ENCODE peak calls at places on chromosome 4, in seven cellular contexts. One of them, this sample, is unnamed.

GRCh38 chr4:189547537-189547936 is 393.1 kb upstream of the FRG1 start:
- DNase-seq in transverse colon: no peak
- DNase-seq in Peyer's patch: no peak
- DNase-seq in thyroid gland: no peak
- DNase-seq in heart left ventricle: no peak
- DNase-seq in tibial nerve: no peak
- DNase-seq in stomach: no peak
- DNase-seq in this sample: no peak

GRCh38 chr4:57764840-57765239 is 654.7 kb upstream of the IGFBP7 start:
- DNase-seq in transverse colon: no peak
- DNase-seq in Peyer's patch: no peak
- DNase-seq in thyroid gland: no peak
- DNase-seq in heart left ventricle: no peak
- DNase-seq in tibial nerve: no peak
- DNase-seq in stomach: no peak
- DNase-seq in this sample: no peak

GRCh38 chr4:185740471-185740873 is 71.5 kb downstream of the SORBS2 start:
- DNase-seq in transverse colon: no peak
- DNase-seq in Peyer's patch: no peak
- DNase-seq in thyroid gland: no peak
- DNase-seq in heart left ventricle: no peak
- DNase-seq in tibial nerve: no peak
- DNase-seq in stomach: no peak
- DNase-seq in this sample: no peak

GRCh38 chr4:173121044-173121685 is 47.4 kb upstream of the GALNT7 start:
- DNase-seq in transverse colon: peak; percentile 48
- DNase-seq in Peyer's patch: no peak
- DNase-seq in thyroid gland: peak; percentile 9
- DNase-seq in heart left ventricle: no peak
- DNase-seq in tibial nerve: no peak
- DNase-seq in stomach: peak; percentile 40
- DNase-seq in this sample: peak; percentile 47

GRCh38 chr4:109764376-109764775 is 34.5 kb upstream of the PLA2G12A start:
- DNase-seq in transverse colon: no peak
- DNase-seq in Peyer's patch: no peak
- DNase-seq in thyroid gland: no peak
- DNase-seq in heart left ventricle: no peak
- DNase-seq in tibial nerve: no peak
- DNase-seq in stomach: no peak
- DNase-seq in this sample: peak; percentile 33

GRCh38 chr4:183905593-183906485 is 732 bp downstream of the STOX2 start:
- DNase-seq in transverse colon: peak; percentile 37
- DNase-seq in Peyer's patch: no peak
- DNase-seq in thyroid gland: peak; percentile 58
- DNase-seq in heart left ventricle: peak; percentile 56
- DNase-seq in tibial nerve: no peak
- DNase-seq in stomach: peak; percentile 45
- DNase-seq in this sample: peak; percentile 66

GRCh38 chr4:145939856-145940255 is 1.2 kb upstream of the ZNF827 start:
- DNase-seq in transverse colon: no peak
- DNase-seq in Peyer's patch: no peak
- DNase-seq in thyroid gland: no peak
- DNase-seq in heart left ventricle: no peak
- DNase-seq in tibial nerve: no peak
- DNase-seq in stomach: no peak
- DNase-seq in this sample: no peak

GRCh38 chr4:42596918-42597317 is 60.0 kb downstream of the ATP8A1 start:
- DNase-seq in transverse colon: no peak
- DNase-seq in Peyer's patch: no peak
- DNase-seq in thyroid gland: no peak
- DNase-seq in heart left ventricle: no peak
- DNase-seq in tibial nerve: no peak
- DNase-seq in stomach: no peak
- DNase-seq in this sample: no peak

GRCh38 chr4:89303177-89303576 is 4.4 kb downstream of the GPRIN3 start:
- DNase-seq in transverse colon: peak; percentile 52
- DNase-seq in Peyer's patch: no peak
- DNase-seq in thyroid gland: no peak
- DNase-seq in heart left ventricle: peak; percentile 33
- DNase-seq in tibial nerve: no peak
- DNase-seq in stomach: no peak
- DNase-seq in this sample: peak; percentile 53

DNA sequence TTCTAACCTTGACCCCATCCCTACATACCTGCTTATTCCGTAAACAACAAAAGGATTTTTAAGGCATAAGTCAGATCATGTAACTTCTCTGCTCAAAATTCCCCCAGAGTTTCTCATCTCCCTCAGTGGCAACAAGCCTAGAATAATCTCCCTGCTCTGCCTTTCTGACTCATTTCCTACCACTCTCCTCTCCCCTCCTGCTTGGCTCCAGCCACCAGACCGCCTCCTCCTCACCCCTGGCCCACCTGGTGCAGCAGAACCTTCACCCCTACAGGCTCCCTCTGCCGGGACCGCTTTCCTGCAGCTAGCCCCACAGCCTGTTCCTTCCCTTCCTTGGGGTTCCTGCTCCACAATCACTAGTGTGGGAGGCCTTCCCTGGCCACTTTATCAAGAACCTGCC is 32.1 kb downstream of the TSPAN5 start:
- DNase-seq in transverse colon: no peak
- DNase-seq in Peyer's patch: no peak
- DNase-seq in thyroid gland: peak; percentile 15
- DNase-seq in heart left ventricle: peak; percentile 31
- DNase-seq in tibial nerve: no peak
- DNase-seq in stomach: no peak
- DNase-seq in this sample: no peak
- H3K27ac ChIP-seq in transverse colon: no peak overlapping the region
- H3K27ac ChIP-seq in Peyer's patch: no peak overlapping the region
- H3K27ac ChIP-seq in thyroid gland: no peak overlapping the region
- H3K27ac ChIP-seq in heart left ventricle: no peak overlapping the region
- H3K27ac ChIP-seq in tibial nerve: no peak overlapping the region
- H3K27ac ChIP-seq in stomach: no peak overlapping the region
- H3K27ac ChIP-seq in this sample: no peak overlapping the region

GRCh38 chr4:10096201-10096975 is 20.2 kb downstream of the WDR1 start:
- DNase-seq in transverse colon: peak; percentile 70
- DNase-seq in Peyer's patch: no peak
- DNase-seq in thyroid gland: no peak
- DNase-seq in heart left ventricle: peak; percentile 75
- DNase-seq in tibial nerve: peak; percentile 40
- DNase-seq in stomach: peak; percentile 63
- DNase-seq in this sample: no peak
- TF ChIP-seq POLR2A in transverse colon: no peak
- TF ChIP-seq POLR2A in Peyer's patch: no peak
- TF ChIP-seq POLR2A in thyroid gland: no peak
- TF ChIP-seq POLR2A in heart left ventricle: no peak
- TF ChIP-seq POLR2A in tibial nerve: no peak
- TF ChIP-seq POLR2A in stomach: no peak
- TF ChIP-seq POLR2A in this sample: no peak

GRCh38 chr4:156800463-156800862 is 171.1 kb downstream of the PDGFC start:
- DNase-seq in transverse colon: no peak
- DNase-seq in Peyer's patch: no peak
- DNase-seq in thyroid gland: no peak
- DNase-seq in heart left ventricle: no peak
- DNase-seq in tibial nerve: no peak
- DNase-seq in stomach: no peak
- DNase-seq in this sample: no peak

GRCh38 chr4:156803056-156803455 is 168.5 kb downstream of the PDGFC start:
- DNase-seq in transverse colon: no peak
- DNase-seq in Peyer's patch: no peak
- DNase-seq in thyroid gland: no peak
- DNase-seq in heart left ventricle: no peak
- DNase-seq in tibial nerve: no peak
- DNase-seq in stomach: no peak
- DNase-seq in this sample: no peak

GRCh38 chr4:156798438-156798837 is 173.2 kb downstream of the PDGFC start:
- DNase-seq in transverse colon: no peak
- DNase-seq in Peyer's patch: no peak
- DNase-seq in thyroid gland: no peak
- DNase-seq in heart left ventricle: no peak
- DNase-seq in tibial nerve: no peak
- DNase-seq in stomach: no peak
- DNase-seq in this sample: no peak

GRCh38 chr4:156795727-156796126 is 175.9 kb downstream of the PDGFC start:
- DNase-seq in transverse colon: no peak
- DNase-seq in Peyer's patch: no peak
- DNase-seq in thyroid gland: no peak
- DNase-seq in heart left ventricle: no peak
- DNase-seq in tibial nerve: no peak
- DNase-seq in stomach: no peak
- DNase-seq in this sample: no peak

GRCh38 chr4:156799121-156799589 is 172.4 kb downstream of the PDGFC start:
- DNase-seq in transverse colon: no peak
- DNase-seq in Peyer's patch: no peak
- DNase-seq in thyroid gland: no peak
- DNase-seq in heart left ventricle: no peak
- DNase-seq in tibial nerve: no peak
- DNase-seq in stomach: no peak
- DNase-seq in this sample: no peak
- H3K27ac ChIP-seq in transverse colon: no peak overlapping the region
- H3K27ac ChIP-seq in Peyer's patch: no peak overlapping the region
- H3K27ac ChIP-seq in thyroid gland: no peak overlapping the region
- H3K27ac ChIP-seq in heart left ventricle: no peak overlapping the region
- H3K27ac ChIP-seq in tibial nerve: no peak overlapping the region
- H3K27ac ChIP-seq in stomach: no peak overlapping the region
- H3K27ac ChIP-seq in this sample: no peak overlapping the region

GRCh38 chr4:147683717-147684700 is at the start of gene PRMT9:
- DNase-seq in transverse colon: peak; percentile 94
- DNase-seq in Peyer's patch: peak; percentile 92
- DNase-seq in thyroid gland: peak; percentile 89
- DNase-seq in heart left ventricle: peak; percentile 93
- DNase-seq in tibial nerve: peak; percentile 79
- DNase-seq in stomach: peak; percentile 92
- DNase-seq in this sample: peak; percentile 91
- TF ChIP-seq POLR2A in transverse colon: peak; percentile 82
- TF ChIP-seq POLR2A in Peyer's patch: peak; percentile 63
- TF ChIP-seq POLR2A in thyroid gland: peak; percentile 73
- TF ChIP-seq POLR2A in heart left ventricle: peak; percentile 54
- TF ChIP-seq POLR2A in tibial nerve: peak; percentile 90
- TF ChIP-seq POLR2A in stomach: peak; percentile 80
- TF ChIP-seq POLR2A in this sample: peak; percentile 83

GRCh38 chr4:136763844-136764446 is 768.3 kb downstream of the PCDH18 start:
- DNase-seq in transverse colon: no peak
- DNase-seq in Peyer's patch: no peak
- DNase-seq in thyroid gland: no peak
- DNase-seq in heart left ventricle: no peak
- DNase-seq in tibial nerve: no peak
- DNase-seq in stomach: no peak
- DNase-seq in this sample: no peak

GRCh38 chr4:136769717-136770116 is 762.6 kb downstream of the PCDH18 start:
- DNase-seq in transverse colon: no peak
- DNase-seq in Peyer's patch: no peak
- DNase-seq in thyroid gland: no peak
- DNase-seq in heart left ventricle: no peak
- DNase-seq in tibial nerve: no peak
- DNase-seq in stomach: no peak
- DNase-seq in this sample: no peak

GRCh38 chr4:136768925-136769275 is 763.4 kb downstream of the PCDH18 start:
- DNase-seq in transverse colon: no peak
- DNase-seq in Peyer's patch: no peak
- DNase-seq in thyroid gland: no peak
- DNase-seq in heart left ventricle: no peak
- DNase-seq in tibial nerve: no peak
- DNase-seq in stomach: no peak
- DNase-seq in this sample: no peak

GRCh38 chr4:136768213-136768924 is 763.9 kb downstream of the PCDH18 start:
- DNase-seq in transverse colon: no peak
- DNase-seq in Peyer's patch: no peak
- DNase-seq in thyroid gland: no peak
- DNase-seq in heart left ventricle: no peak
- DNase-seq in tibial nerve: no peak
- DNase-seq in stomach: no peak
- DNase-seq in this sample: no peak
- H3K27ac ChIP-seq in transverse colon: no peak overlapping the region
- H3K27ac ChIP-seq in Peyer's patch: no peak overlapping the region
- H3K27ac ChIP-seq in thyroid gland: no peak overlapping the region
- H3K27ac ChIP-seq in heart left ventricle: no peak overlapping the region
- H3K27ac ChIP-seq in tibial nerve: no peak overlapping the region
- H3K27ac ChIP-seq in stomach: no peak overlapping the region
- H3K27ac ChIP-seq in this sample: no peak overlapping the region

GRCh38 chr4:127875791-127876190 is 4.9 kb upstream of the PLK4 start:
- DNase-seq in transverse colon: no peak
- DNase-seq in Peyer's patch: no peak
- DNase-seq in thyroid gland: no peak
- DNase-seq in heart left ventricle: no peak
- DNase-seq in tibial nerve: no peak
- DNase-seq in stomach: no peak
- DNase-seq in this sample: no peak

GRCh38 chr4:127880764-127881564 is at the start of gene PLK4:
- DNase-seq in transverse colon: peak; percentile 97
- DNase-seq in Peyer's patch: peak; percentile 96
- DNase-seq in thyroid gland: peak; percentile 95
- DNase-seq in heart left ventricle: peak; percentile 96
- DNase-seq in tibial nerve: peak; percentile 83
- DNase-seq in stomach: peak; percentile 95
- DNase-seq in this sample: peak; percentile 96

GRCh38 chr4:127881565-127881869 is 824 bp downstream of the PLK4 start:
- DNase-seq in transverse colon: no peak
- DNase-seq in Peyer's patch: no peak
- DNase-seq in thyroid gland: no peak
- DNase-seq in heart left ventricle: no peak
- DNase-seq in tibial nerve: no peak
- DNase-seq in stomach: no peak
- DNase-seq in this sample: no peak
- TF ChIP-seq POLR2A in transverse colon: no peak
- TF ChIP-seq POLR2A in Peyer's patch: no peak
- TF ChIP-seq POLR2A in thyroid gland: no peak
- TF ChIP-seq POLR2A in heart left ventricle: no peak
- TF ChIP-seq POLR2A in tibial nerve: no peak
- TF ChIP-seq POLR2A in stomach: no peak
- TF ChIP-seq POLR2A in this sample: no peak

GRCh38 chr4:39522068-39522467 is 5.2 kb downstream of the UGDH start:
- DNase-seq in transverse colon: no peak
- DNase-seq in Peyer's patch: no peak
- DNase-seq in thyroid gland: no peak
- DNase-seq in heart left ventricle: no peak
- DNase-seq in tibial nerve: no peak
- DNase-seq in stomach: no peak
- DNase-seq in this sample: no peak

GRCh38 chr4:39521253-39521908 is 5.9 kb downstream of the UGDH start:
- DNase-seq in transverse colon: no peak
- DNase-seq in Peyer's patch: no peak
- DNase-seq in thyroid gland: no peak
- DNase-seq in heart left ventricle: no peak
- DNase-seq in tibial nerve: no peak
- DNase-seq in stomach: no peak
- DNase-seq in this sample: no peak

GRCh38 chr4:39514888-39515401 is 12.3 kb downstream of the UGDH start:
- DNase-seq in transverse colon: peak; percentile 80
- DNase-seq in Peyer's patch: peak; percentile 67
- DNase-seq in thyroid gland: peak; percentile 18
- DNase-seq in heart left ventricle: no peak
- DNase-seq in tibial nerve: no peak
- DNase-seq in stomach: peak; percentile 63
- DNase-seq in this sample: peak; percentile 82

GRCh38 chr4:39516407-39516966 is 10.8 kb downstream of the UGDH start:
- DNase-seq in transverse colon: no peak
- DNase-seq in Peyer's patch: no peak
- DNase-seq in thyroid gland: no peak
- DNase-seq in heart left ventricle: no peak
- DNase-seq in tibial nerve: no peak
- DNase-seq in stomach: no peak
- DNase-seq in this sample: no peak

GRCh38 chr4:39518484-39518883 is 8.8 kb downstream of the UGDH start:
- DNase-seq in transverse colon: no peak
- DNase-seq in Peyer's patch: no peak
- DNase-seq in thyroid gland: no peak
- DNase-seq in heart left ventricle: no peak
- DNase-seq in tibial nerve: no peak
- DNase-seq in stomach: no peak
- DNase-seq in this sample: no peak
- H3K27ac ChIP-seq in transverse colon: no peak overlapping the region
- H3K27ac ChIP-seq in Peyer's patch: no peak overlapping the region
- H3K27ac ChIP-seq in thyroid gland: no peak overlapping the region
- H3K27ac ChIP-seq in heart left ventricle: no peak overlapping the region
- H3K27ac ChIP-seq in tibial nerve: no peak overlapping the region
- H3K27ac ChIP-seq in stomach: no peak overlapping the region
- H3K27ac ChIP-seq in this sample: no peak overlapping the region

This sample was measured in body of pancreas.